ENCODE peak calls at places on chromosomes 3 and 15, in nine cellular contexts. One of them, this sample, is unnamed. For H3K27me3, the result is how much of the 10 kb centered on the place peaks cover.

GRCh38 chr3:14457999-14458398 is 55.6 kb downstream of the SLC6A6 start:
- DNase-seq in upper lobe of left lung: no peak
- DNase-seq in dorsolateral prefrontal cortex: no peak
- DNase-seq in right cardiac atrium: peak
- DNase-seq in cardiac muscle cell: peak
- DNase-seq in right atrium auricular region: no peak
- DNase-seq in bronchial epithelial cell: no peak
- DNase-seq in CD8-positive, alpha-beta memory T cell: no peak
- DNase-seq in GM06990: no peak
- DNase-seq in this sample: no peak

GRCh38 chr3:49869525-49870126 is at the start of gene CAMKV:
- DNase-seq in upper lobe of left lung: peak
- DNase-seq in dorsolateral prefrontal cortex: peak
- DNase-seq in right cardiac atrium: no peak
- DNase-seq in cardiac muscle cell: no peak
- DNase-seq in right atrium auricular region: no peak
- DNase-seq in bronchial epithelial cell: no peak
- DNase-seq in CD8-positive, alpha-beta memory T cell: no peak
- DNase-seq in GM06990: no peak
- DNase-seq in this sample: no peak

GRCh38 chr15:96328101-96328958 is 2.2 kb upstream of the NR2F2 start:
- DNase-seq in upper lobe of left lung: no peak
- DNase-seq in dorsolateral prefrontal cortex: no peak
- DNase-seq in right cardiac atrium: no peak
- DNase-seq in cardiac muscle cell: no peak
- DNase-seq in right atrium auricular region: no peak
- DNase-seq in bronchial epithelial cell: no peak
- DNase-seq in CD8-positive, alpha-beta memory T cell: no peak
- DNase-seq in GM06990: no peak
- DNase-seq in this sample: no peak

GRCh38 chr3:5232570-5232969 is 45.1 kb downstream of the EDEM1 start:
- DNase-seq in upper lobe of left lung: no peak
- DNase-seq in dorsolateral prefrontal cortex: no peak
- DNase-seq in right cardiac atrium: no peak
- DNase-seq in cardiac muscle cell: no peak
- DNase-seq in right atrium auricular region: no peak
- DNase-seq in bronchial epithelial cell: no peak
- DNase-seq in CD8-positive, alpha-beta memory T cell: no peak
- DNase-seq in GM06990: no peak
- DNase-seq in this sample: no peak

GRCh38 chr3:49132437-49133225 is at the start of gene LAMB2:
- DNase-seq in upper lobe of left lung: peak
- DNase-seq in dorsolateral prefrontal cortex: peak
- DNase-seq in right cardiac atrium: peak
- DNase-seq in cardiac muscle cell: peak
- DNase-seq in right atrium auricular region: peak
- DNase-seq in bronchial epithelial cell: peak
- DNase-seq in CD8-positive, alpha-beta memory T cell: no peak
- DNase-seq in GM06990: no peak
- DNase-seq in this sample: peak

GRCh38 chr3:130933801-130934345 is 40.0 kb downstream of the ATP2C1 start:
- DNase-seq in upper lobe of left lung: no peak
- DNase-seq in dorsolateral prefrontal cortex: no peak
- DNase-seq in right cardiac atrium: no peak
- DNase-seq in cardiac muscle cell: peak
- DNase-seq in right atrium auricular region: no peak
- DNase-seq in bronchial epithelial cell: no peak
- DNase-seq in CD8-positive, alpha-beta memory T cell: no peak
- DNase-seq in GM06990: no peak
- DNase-seq in this sample: no peak

GRCh38 chr3:17518189-17519059 is 224.0 kb downstream of the TBC1D5 start:
- DNase-seq in upper lobe of left lung: peak
- DNase-seq in dorsolateral prefrontal cortex: no peak
- DNase-seq in right cardiac atrium: peak
- DNase-seq in cardiac muscle cell: no peak
- DNase-seq in right atrium auricular region: no peak
- DNase-seq in bronchial epithelial cell: no peak
- DNase-seq in CD8-positive, alpha-beta memory T cell: no peak
- DNase-seq in GM06990: no peak
- DNase-seq in this sample: no peak

GRCh38 chr15:60477991-60478632 is 830 bp downstream of the ICE2 start:
- DNase-seq in upper lobe of left lung: no peak
- DNase-seq in dorsolateral prefrontal cortex: no peak
- DNase-seq in right cardiac atrium: no peak
- DNase-seq in cardiac muscle cell: peak
- DNase-seq in right atrium auricular region: no peak
- DNase-seq in bronchial epithelial cell: peak
- DNase-seq in CD8-positive, alpha-beta memory T cell: no peak
- DNase-seq in GM06990: peak
- DNase-seq in this sample: no peak

GRCh38 chr3:94413721-94414106 is 350.9 kb downstream of the NSUN3 start:
- DNase-seq in upper lobe of left lung: no peak
- DNase-seq in dorsolateral prefrontal cortex: no peak
- DNase-seq in right cardiac atrium: no peak
- DNase-seq in cardiac muscle cell: peak
- DNase-seq in right atrium auricular region: no peak
- DNase-seq in bronchial epithelial cell: peak
- DNase-seq in CD8-positive, alpha-beta memory T cell: no peak
- DNase-seq in GM06990: no peak
- DNase-seq in this sample: no peak

GRCh38 chr15:63358296-63359029 is 23.2 kb downstream of the CA12 start:
- DNase-seq in upper lobe of left lung: no peak
- DNase-seq in dorsolateral prefrontal cortex: no peak
- DNase-seq in right cardiac atrium: no peak
- DNase-seq in cardiac muscle cell: no peak
- DNase-seq in right atrium auricular region: no peak
- DNase-seq in bronchial epithelial cell: no peak
- DNase-seq in CD8-positive, alpha-beta memory T cell: no peak
- DNase-seq in GM06990: no peak
- DNase-seq in this sample: no peak

GRCh38 chr15:63354771-63355650 is 26.6 kb downstream of the CA12 start:
- DNase-seq in upper lobe of left lung: peak
- DNase-seq in dorsolateral prefrontal cortex: no peak
- DNase-seq in right cardiac atrium: no peak
- DNase-seq in cardiac muscle cell: no peak
- DNase-seq in right atrium auricular region: no peak
- DNase-seq in bronchial epithelial cell: no peak
- DNase-seq in CD8-positive, alpha-beta memory T cell: no peak
- DNase-seq in GM06990: no peak
- DNase-seq in this sample: no peak

GRCh38 chr15:63360170-63360569 is 21.5 kb downstream of the CA12 start:
- DNase-seq in upper lobe of left lung: no peak
- DNase-seq in dorsolateral prefrontal cortex: no peak
- DNase-seq in right cardiac atrium: no peak
- DNase-seq in cardiac muscle cell: no peak
- DNase-seq in right atrium auricular region: no peak
- DNase-seq in bronchial epithelial cell: no peak
- DNase-seq in CD8-positive, alpha-beta memory T cell: no peak
- DNase-seq in GM06990: no peak
- DNase-seq in this sample: no peak

GRCh38 chr15:63357061-63357460 is 24.6 kb downstream of the CA12 start:
- DNase-seq in upper lobe of left lung: no peak
- DNase-seq in dorsolateral prefrontal cortex: no peak
- DNase-seq in right cardiac atrium: no peak
- DNase-seq in cardiac muscle cell: no peak
- DNase-seq in right atrium auricular region: no peak
- DNase-seq in bronchial epithelial cell: no peak
- DNase-seq in CD8-positive, alpha-beta memory T cell: no peak
- DNase-seq in GM06990: no peak
- DNase-seq in this sample: no peak

DNA sequence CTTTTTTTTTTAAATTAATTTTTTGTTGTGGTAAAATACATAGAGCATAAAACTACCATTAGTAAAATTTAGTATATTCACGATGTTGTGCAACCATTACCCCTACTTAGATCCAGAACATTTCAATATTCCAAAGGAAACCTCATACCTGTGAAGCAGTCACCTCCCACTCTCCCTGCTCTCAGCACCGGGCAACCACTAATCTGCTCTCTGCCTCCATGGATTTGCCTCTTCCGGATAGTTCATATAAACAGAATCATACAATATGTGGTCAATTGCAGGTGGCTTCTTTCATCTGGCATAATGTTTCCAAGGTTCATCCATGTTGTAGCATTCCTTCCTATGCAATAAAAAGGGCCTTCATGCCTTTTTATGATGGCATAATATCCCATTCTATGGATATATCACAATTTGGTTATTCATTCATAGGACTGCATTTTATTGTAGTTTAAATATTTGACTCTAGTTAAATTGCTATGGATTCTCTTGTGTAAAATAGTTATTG is 23.9 kb downstream of the CA12 start:
- DNase-seq in upper lobe of left lung: no peak
- DNase-seq in dorsolateral prefrontal cortex: no peak
- DNase-seq in right cardiac atrium: no peak
- DNase-seq in cardiac muscle cell: no peak
- DNase-seq in right atrium auricular region: no peak
- DNase-seq in bronchial epithelial cell: no peak
- DNase-seq in CD8-positive, alpha-beta memory T cell: no peak
- DNase-seq in GM06990: no peak
- DNase-seq in this sample: no peak
- H3K27me3 ChIP-seq in upper lobe of left lung: under half
- H3K27me3 ChIP-seq in dorsolateral prefrontal cortex: under half
- H3K27me3 ChIP-seq in right cardiac atrium: under half
- H3K27me3 ChIP-seq in cardiac muscle cell: under half
- H3K27me3 ChIP-seq in right atrium auricular region: under half
- H3K27me3 ChIP-seq in bronchial epithelial cell: under half
- H3K27me3 ChIP-seq in CD8-positive, alpha-beta memory T cell: under half
- H3K27me3 ChIP-seq in GM06990: under half
- H3K27me3 ChIP-seq in this sample: under half

DNA sequence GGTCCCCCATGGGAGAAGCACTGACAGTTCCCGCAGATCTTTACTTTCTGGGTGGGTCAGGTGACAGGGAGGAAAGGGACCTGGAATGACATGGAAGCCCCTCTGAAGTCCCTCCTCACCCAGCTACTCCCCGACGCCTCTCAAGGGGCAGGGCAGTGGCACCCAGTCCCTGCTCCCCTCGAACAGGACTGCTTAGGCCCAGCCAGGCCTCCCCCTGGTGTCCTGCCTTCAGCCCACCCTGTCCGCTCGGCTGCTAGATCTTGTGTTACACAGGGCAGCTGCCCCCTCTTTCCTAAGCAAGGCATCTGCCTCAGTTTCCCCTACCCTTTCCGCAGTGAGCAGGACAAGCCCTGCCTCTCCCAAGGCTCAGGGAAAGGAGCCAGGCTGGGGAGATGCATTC is 226.5 kb downstream of the XXYLT1 start:
- DNase-seq in upper lobe of left lung: no peak
- DNase-seq in dorsolateral prefrontal cortex: peak
- DNase-seq in right cardiac atrium: no peak
- DNase-seq in cardiac muscle cell: no peak
- DNase-seq in right atrium auricular region: no peak
- DNase-seq in bronchial epithelial cell: no peak
- DNase-seq in CD8-positive, alpha-beta memory T cell: no peak
- DNase-seq in GM06990: no peak
- DNase-seq in this sample: no peak
- H3K27me3 ChIP-seq in upper lobe of left lung: under half
- H3K27me3 ChIP-seq in dorsolateral prefrontal cortex: under half
- H3K27me3 ChIP-seq in right cardiac atrium: under half
- H3K27me3 ChIP-seq in cardiac muscle cell: under half
- H3K27me3 ChIP-seq in right atrium auricular region: under half
- H3K27me3 ChIP-seq in bronchial epithelial cell: under half
- H3K27me3 ChIP-seq in CD8-positive, alpha-beta memory T cell: under half
- H3K27me3 ChIP-seq in GM06990: under half
- H3K27me3 ChIP-seq in this sample: under half

GRCh38 chr15:74294010-74294409 is 57.9 kb downstream of the CCDC33 start:
- DNase-seq in upper lobe of left lung: no peak
- DNase-seq in dorsolateral prefrontal cortex: no peak
- DNase-seq in right cardiac atrium: no peak
- DNase-seq in cardiac muscle cell: no peak
- DNase-seq in right atrium auricular region: no peak
- DNase-seq in bronchial epithelial cell: no peak
- DNase-seq in CD8-positive, alpha-beta memory T cell: no peak
- DNase-seq in GM06990: no peak
- DNase-seq in this sample: no peak

GRCh38 chr15:74293021-74293810 is 57.1 kb downstream of the CCDC33 start:
- DNase-seq in upper lobe of left lung: no peak
- DNase-seq in dorsolateral prefrontal cortex: no peak
- DNase-seq in right cardiac atrium: no peak
- DNase-seq in cardiac muscle cell: no peak
- DNase-seq in right atrium auricular region: no peak
- DNase-seq in bronchial epithelial cell: no peak
- DNase-seq in CD8-positive, alpha-beta memory T cell: no peak
- DNase-seq in GM06990: no peak
- DNase-seq in this sample: no peak

GRCh38 chr15:74290645-74291044 is 54.5 kb downstream of the CCDC33 start:
- DNase-seq in upper lobe of left lung: no peak
- DNase-seq in dorsolateral prefrontal cortex: no peak
- DNase-seq in right cardiac atrium: no peak
- DNase-seq in cardiac muscle cell: no peak
- DNase-seq in right atrium auricular region: no peak
- DNase-seq in bronchial epithelial cell: no peak
- DNase-seq in CD8-positive, alpha-beta memory T cell: no peak
- DNase-seq in GM06990: no peak
- DNase-seq in this sample: no peak

GRCh38 chr15:74291101-74292071 is 55.3 kb downstream of the CCDC33 start:
- DNase-seq in upper lobe of left lung: peak
- DNase-seq in dorsolateral prefrontal cortex: peak
- DNase-seq in right cardiac atrium: peak
- DNase-seq in cardiac muscle cell: peak
- DNase-seq in right atrium auricular region: peak
- DNase-seq in bronchial epithelial cell: peak
- DNase-seq in CD8-positive, alpha-beta memory T cell: peak
- DNase-seq in GM06990: peak
- DNase-seq in this sample: peak

GRCh38 chr15:74289671-74290070 is 53.5 kb downstream of the CCDC33 start:
- DNase-seq in upper lobe of left lung: no peak
- DNase-seq in dorsolateral prefrontal cortex: no peak
- DNase-seq in right cardiac atrium: no peak
- DNase-seq in cardiac muscle cell: no peak
- DNase-seq in right atrium auricular region: no peak
- DNase-seq in bronchial epithelial cell: no peak
- DNase-seq in CD8-positive, alpha-beta memory T cell: no peak
- DNase-seq in GM06990: no peak
- DNase-seq in this sample: no peak
- H3K27me3 ChIP-seq in upper lobe of left lung: under half
- H3K27me3 ChIP-seq in dorsolateral prefrontal cortex: under half
- H3K27me3 ChIP-seq in right cardiac atrium: under half
- H3K27me3 ChIP-seq in cardiac muscle cell: under half
- H3K27me3 ChIP-seq in right atrium auricular region: under half
- H3K27me3 ChIP-seq in bronchial epithelial cell: under half
- H3K27me3 ChIP-seq in CD8-positive, alpha-beta memory T cell: under half
- H3K27me3 ChIP-seq in GM06990: under half
- H3K27me3 ChIP-seq in this sample: under half

GRCh38 chr3:68007621-68008226 is 353.3 kb upstream of the SUCLG2 start:
- DNase-seq in upper lobe of left lung: peak
- DNase-seq in dorsolateral prefrontal cortex: peak
- DNase-seq in right cardiac atrium: peak
- DNase-seq in cardiac muscle cell: no peak
- DNase-seq in right atrium auricular region: no peak
- DNase-seq in bronchial epithelial cell: no peak
- DNase-seq in CD8-positive, alpha-beta memory T cell: no peak
- DNase-seq in GM06990: no peak
- DNase-seq in this sample: no peak

DNA sequence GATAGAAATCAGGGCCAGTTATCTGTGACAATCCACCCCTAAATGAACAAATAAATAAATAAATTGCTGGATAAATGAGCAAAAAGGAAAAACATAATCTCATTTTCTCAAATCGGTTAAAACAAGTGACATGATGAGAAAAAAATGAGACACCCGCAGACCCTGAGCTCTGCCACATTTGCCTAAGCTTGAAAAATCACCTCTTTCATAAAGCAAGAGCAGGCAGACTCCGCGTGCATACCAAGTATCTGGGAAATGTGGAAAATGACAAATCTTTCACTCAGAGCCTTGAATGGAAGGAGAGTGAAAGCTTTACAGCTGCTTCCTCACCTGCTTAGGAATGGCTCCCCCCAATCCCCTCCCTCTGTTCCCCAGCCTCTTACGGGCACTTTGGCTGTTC is 355.5 kb upstream of the SUCLG2 start:
- DNase-seq in upper lobe of left lung: no peak
- DNase-seq in dorsolateral prefrontal cortex: no peak
- DNase-seq in right cardiac atrium: no peak
- DNase-seq in cardiac muscle cell: no peak
- DNase-seq in right atrium auricular region: no peak
- DNase-seq in bronchial epithelial cell: no peak
- DNase-seq in CD8-positive, alpha-beta memory T cell: no peak
- DNase-seq in GM06990: no peak
- DNase-seq in this sample: no peak
- H3K27me3 ChIP-seq in upper lobe of left lung: under half
- H3K27me3 ChIP-seq in dorsolateral prefrontal cortex: under half
- H3K27me3 ChIP-seq in right cardiac atrium: under half
- H3K27me3 ChIP-seq in cardiac muscle cell: half or more
- H3K27me3 ChIP-seq in right atrium auricular region: under half
- H3K27me3 ChIP-seq in bronchial epithelial cell: under half
- H3K27me3 ChIP-seq in CD8-positive, alpha-beta memory T cell: under half
- H3K27me3 ChIP-seq in GM06990: under half
- H3K27me3 ChIP-seq in this sample: under half